ENCODE peak calls at places on chromosomes 4 and X, in six cellular contexts. X, F, N, K, G and M are unnamed samples.

GRCh38 chr4:169251291-169252235 is 19.2 kb downstream of the SH3RF1 start:
- DNase-seq in K (no peak), X (no peak), F (no peak), G (peak), N (no peak), M (no peak)

GRCh38 chrX:24528605-24529004 is 63.5 kb downstream of the PDK3 start:
- DNase-seq in K (no peak), F (no peak), X (no peak), N (no peak), G (no peak), M (no peak)

GRCh38 chrX:116272328-116272727 is 101.8 kb downstream of the AGTR2 start:
- DNase-seq in X (no peak), F (no peak), K (no peak), N (peak), G (peak), M (no peak)

GRCh38 chr4:171464499-171464898 is 348.7 kb upstream of the GALNTL6 start:
- DNase-seq in K (no peak), N (no peak), X (no peak), F (no peak), G (no peak), M (no peak)

GRCh38 chrX:63930140-63930539 is 145.1 kb upstream of the ARHGEF9 start:
- DNase-seq in K (no peak), X (no peak), N (peak), F (no peak), G (no peak), M (no peak)

GRCh38 chr4:107625503-107625902 is 94.5 kb downstream of the PAPSS1 start:
- DNase-seq in X (no peak), N (no peak), K (no peak), G (no peak), F (no peak), M (no peak)

GRCh38 chr4:67885727-67886126 is 1.9 kb upstream of the TMPRSS11D start:
- DNase-seq in G (peak), F (no peak), K (no peak), X (no peak), N (peak), M (no peak)

GRCh38 chrX:100625985-100626491 is 10.6 kb downstream of the TSPAN6 start:
- DNase-seq in N (peak), F (no peak), G (no peak), K (no peak), X (no peak), M (no peak)

GRCh38 chr4:40413396-40413795 is 78.3 kb downstream of the CHRNA9 start:
- DNase-seq in N (no peak), G (peak), X (no peak), K (no peak), F (no peak), M (no peak)

GRCh38 chr4:60201052-60201673 is 999.0 kb upstream of the ADGRL3 start:
- DNase-seq in K (no peak), G (peak), F (no peak), X (no peak), N (peak), M (peak)

GRCh38 chrX:29922607-29923006 is 292.8 kb upstream of the MAGEB2 start:
- DNase-seq in G (no peak), N (no peak), K (no peak), X (no peak), F (no peak), M (no peak)

GRCh38 chrX:53714580-53715335 is 28.2 kb upstream of the HUWE1 start:
- DNase-seq in G (peak), N (no peak), X (no peak), K (no peak), F (peak), M (no peak)

GRCh38 chrX:119230850-119231249 is 5.2 kb upstream of the PGRMC1 start:
- DNase-seq in F (no peak), G (no peak), X (no peak), N (no peak), K (no peak), M (no peak)

GRCh38 chr4:1356181-1356998 is 9.4 kb downstream of the UVSSA start:
- DNase-seq in K (peak), G (no peak), X (no peak), N (peak), F (peak), M (peak)

GRCh38 chr4:14087459-14087858 is 459.9 kb upstream of the BOD1L1 start:
- DNase-seq in X (no peak), K (no peak), N (no peak), F (no peak), G (no peak), M (no peak)

GRCh38 chr4:110270492-110271197 is 72.2 kb upstream of the ELOVL6 start:
- DNase-seq in N (peak), X (no peak), F (no peak), K (no peak), G (peak), M (no peak)

GRCh38 chr4:38914859-38915258 is 47.3 kb downstream of the FAM114A1 start:
- DNase-seq in F (no peak), N (no peak), K (no peak), X (no peak), G (no peak), M (no peak)

GRCh38 chr4:6920174-6920573 is 10.5 kb downstream of the TBC1D14 start:
- DNase-seq in F (no peak), X (no peak), G (no peak), N (no peak), K (no peak), M (no peak)

GRCh38 chr4:102324725-102325124 is 20.6 kb downstream of the SLC39A8 start:
- DNase-seq in K (no peak), F (no peak), X (no peak), N (peak), G (no peak), M (no peak)

DNA sequence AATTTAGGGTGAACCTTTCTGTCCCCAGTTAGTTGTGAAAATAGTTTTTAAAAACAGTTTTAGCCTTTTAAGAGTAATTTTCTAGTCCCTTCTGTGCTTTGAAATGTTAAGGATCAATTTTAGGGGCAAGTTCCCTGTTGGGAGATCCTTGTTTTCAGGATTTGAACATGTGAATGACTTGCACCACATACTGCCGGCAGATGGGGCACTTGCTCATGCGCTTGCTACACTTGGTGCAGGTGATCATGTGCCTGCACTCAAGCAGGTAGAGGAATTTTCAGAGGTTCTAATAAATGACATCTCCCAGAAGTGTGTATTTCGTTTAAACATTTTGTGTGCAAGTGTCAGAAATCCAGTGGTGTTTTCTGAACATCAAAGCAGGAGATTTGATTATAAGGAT is 195.9 kb downstream of the CHM start:
- DNase-seq in N (no peak), G (peak), K (no peak), F (no peak), X (no peak), M (peak)
- TF ChIP-seq CTCF in N (peak), G (peak), K (peak), F (no peak), X (peak), M (no peak)

DNA sequence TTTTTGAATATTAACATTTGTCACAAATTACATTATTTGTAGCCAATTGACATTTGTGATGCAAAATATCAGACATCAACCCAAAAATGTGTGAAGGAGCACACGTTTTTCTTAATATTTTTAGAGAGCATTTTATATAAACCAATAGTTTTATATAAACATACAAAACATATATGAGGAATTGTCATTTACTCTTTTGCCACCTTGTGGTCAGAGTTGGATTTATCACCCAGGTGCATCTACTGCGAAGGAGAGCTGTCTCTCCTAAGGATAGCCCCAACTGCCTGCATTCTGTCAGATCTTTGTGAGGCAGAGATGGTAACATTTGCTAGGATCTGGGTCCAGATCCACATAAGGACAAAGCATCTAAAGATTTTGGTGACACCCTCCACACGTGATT is 2.5 kb upstream of the USP27X start:
- DNase-seq in N (peak), X (no peak), F (no peak), G (peak), K (no peak), M (no peak)
- TF ChIP-seq CTCF in N (peak), X (peak), F (peak), G (peak), K (peak), M (peak)

GRCh38 chr4:101237773-101238172 is 109.6 kb downstream of the PPP3CA start:
- DNase-seq in K (no peak), G (no peak), X (no peak), F (no peak), N (no peak), M (no peak)
- TF ChIP-seq CTCF in K (no peak), G (no peak), X (no peak), F (no peak), N (no peak), M (no peak)

GRCh38 chr4:121459056-121459455 is 78.2 kb upstream of the QRFPR start:
- DNase-seq in F (no peak), G (no peak), N (no peak), X (no peak), K (no peak), M (no peak)

GRCh38 chr4:121464854-121465253 is 84.0 kb upstream of the QRFPR start:
- DNase-seq in F (no peak), K (no peak), X (no peak), N (no peak), G (no peak), M (no peak)

GRCh38 chr4:121457278-121457875 is 76.6 kb upstream of the QRFPR start:
- DNase-seq in G (no peak), N (no peak), X (no peak), K (no peak), F (no peak), M (no peak)

DNA sequence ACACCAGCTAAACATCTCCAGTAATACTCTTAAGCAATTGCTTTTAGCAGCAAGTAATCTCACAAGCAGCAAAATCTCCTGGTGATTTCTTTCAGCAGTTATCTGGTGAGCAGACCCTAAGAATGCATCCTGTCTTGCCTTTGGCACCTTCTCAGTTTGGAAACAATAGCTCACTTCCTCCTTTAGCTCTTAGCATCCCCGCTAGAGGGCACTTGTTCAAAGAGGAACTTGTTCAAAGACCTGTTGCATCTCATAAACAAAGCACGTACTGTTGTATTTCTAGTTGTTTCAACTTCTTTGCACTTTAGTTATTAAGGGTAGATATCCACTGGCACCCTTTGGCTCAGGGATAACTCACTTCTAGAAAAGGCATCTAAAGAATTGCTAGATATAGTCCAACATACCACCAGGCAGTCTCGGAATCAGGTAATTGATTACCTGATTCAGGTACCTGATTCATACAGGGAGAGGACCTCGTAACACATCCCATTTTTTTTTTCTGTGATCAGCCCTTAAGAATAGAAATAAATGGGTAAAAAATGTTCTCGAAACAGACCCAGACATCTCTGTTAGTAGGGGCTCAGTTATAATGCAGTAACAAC is 81.9 kb upstream of the QRFPR start:
- DNase-seq in K (no peak), X (no peak), N (peak), F (no peak), G (peak), M (no peak)
- TF ChIP-seq CTCF in K (peak), X (peak), N (peak), F (peak), G (peak), M (peak)

GRCh38 chr4:127606823-127607222 is 25.9 kb upstream of the INTU start:
- DNase-seq in F (no peak), X (no peak), N (no peak), K (no peak), G (peak), M (no peak)
- TF ChIP-seq CTCF in F (no peak), X (no peak), N (no peak), K (no peak), G (no peak), M (no peak)

DNA sequence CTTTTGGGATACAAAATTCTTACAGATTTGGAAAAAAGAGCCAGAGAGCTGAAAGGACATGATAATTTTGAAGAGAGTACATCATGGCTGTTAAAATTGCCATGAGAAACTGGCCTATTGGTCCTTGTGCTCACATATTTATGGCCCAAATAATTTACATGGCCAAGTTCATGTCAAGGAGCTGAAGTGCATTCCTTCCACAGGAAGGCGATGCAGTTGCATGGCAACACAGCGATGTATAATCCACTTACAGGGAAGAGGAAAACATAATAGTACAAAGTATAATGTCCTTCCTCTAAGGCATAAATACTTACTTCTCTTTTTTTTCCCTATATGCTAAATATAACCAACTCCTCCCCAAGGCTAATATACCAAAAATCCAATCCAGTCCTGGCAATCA is 914.5 kb upstream of the AGA start:
- DNase-seq in X (no peak), G (no peak), K (no peak), F (no peak), N (no peak), M (no peak)
- TF ChIP-seq CTCF in X (no peak), G (no peak), K (no peak), F (no peak), N (no peak), M (no peak)

DNA sequence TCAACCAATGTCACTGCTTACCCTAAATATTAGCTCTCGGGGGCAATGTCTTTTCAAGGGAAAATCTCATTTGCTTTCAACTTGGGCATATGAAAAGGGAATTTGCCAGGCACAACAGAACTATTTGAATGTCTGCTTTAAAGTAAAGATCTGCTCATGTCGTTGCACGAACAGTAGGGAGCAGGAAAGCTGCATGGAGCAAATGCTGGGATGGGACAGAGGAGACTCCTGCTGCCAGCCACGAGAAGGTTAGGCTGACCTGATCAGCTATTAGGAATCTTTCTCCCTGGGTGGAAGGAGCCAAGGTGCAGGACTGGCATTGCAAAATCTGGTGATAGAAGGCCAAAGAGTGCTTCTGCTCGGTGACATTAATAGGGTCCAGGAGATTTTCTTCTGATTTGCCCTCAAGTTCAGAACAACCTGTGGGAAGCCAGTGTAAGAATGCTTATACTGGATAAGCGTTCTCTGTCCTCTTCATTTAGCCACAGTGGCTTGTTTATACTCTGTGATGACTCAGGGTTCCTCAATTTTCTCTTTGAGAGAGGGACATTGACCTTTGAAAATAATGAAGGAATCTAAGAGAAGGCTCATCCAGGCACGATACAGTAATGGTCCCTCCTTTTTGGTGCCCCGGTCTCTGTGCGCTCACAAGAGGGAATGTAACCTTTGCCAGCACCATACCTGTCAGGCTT is 22.9 kb downstream of the FHL1 start:
- DNase-seq in F (no peak), K (no peak), N (peak), G (no peak), X (no peak), M (no peak)
- TF ChIP-seq CTCF in F (no peak), K (peak), N (peak), G (no peak), X (peak), M (no peak)

GRCh38 chrX:130082244-130083106 is 27.8 kb downstream of the ELF4 start:
- DNase-seq in F (peak), K (peak), G (no peak), X (peak), N (peak), M (no peak)
- TF ChIP-seq CTCF in F (peak), K (peak), G (no peak), X (no peak), N (peak), M (no peak)

DNA sequence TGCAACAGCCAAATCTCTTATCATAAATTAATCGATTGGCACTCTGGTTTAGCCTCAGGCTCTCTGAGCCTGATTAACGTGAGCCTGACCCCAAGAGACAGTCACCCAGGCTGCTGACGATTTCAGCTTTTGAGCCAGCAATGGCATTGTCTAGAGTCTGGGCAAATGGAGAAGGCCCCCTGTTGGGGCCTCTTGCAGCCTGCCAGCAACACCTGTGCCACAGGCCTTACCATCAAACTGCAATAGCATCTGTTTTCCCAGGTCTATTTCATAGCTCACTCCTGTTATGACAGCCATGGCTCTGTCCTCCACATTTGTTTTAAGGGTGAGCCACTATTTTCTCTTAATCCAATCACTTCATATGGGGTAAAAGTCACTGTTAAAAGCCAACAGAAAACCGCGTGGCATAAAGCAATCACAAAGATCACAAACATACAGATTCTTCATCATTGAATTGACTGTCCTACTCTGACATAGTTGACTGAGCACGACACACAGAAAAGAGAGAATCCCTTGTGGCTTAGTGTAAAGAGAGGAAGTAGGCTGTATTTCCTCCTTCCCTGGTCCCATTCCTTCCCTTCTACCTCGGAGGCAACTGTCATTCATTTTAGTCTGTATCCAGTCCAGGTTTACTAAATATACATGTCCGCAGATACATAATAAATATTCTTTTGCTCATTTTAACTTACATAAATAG is 47.8 kb downstream of the SLC9A7 start:
- DNase-seq in K (no peak), N (no peak), G (no peak), F (no peak), X (no peak), M (no peak)
- TF ChIP-seq CTCF in K (no peak), N (no peak), G (no peak), F (no peak), X (no peak), M (no peak)

GRCh38 chr4:25564836-25565235 is 90.8 kb upstream of the SLC34A2 start:
- DNase-seq in X (no peak), F (no peak), G (no peak), N (no peak), K (no peak), M (no peak)
- TF ChIP-seq CTCF in X (no peak), F (no peak), G (no peak), N (no peak), K (no peak), M (no peak)